ENCODE peak calls at places on chromosome 2, in seven cellular contexts. A is LoVo, P is nephron progenitor cell, J is T-helper 2 cell, R is adrenal gland, Y is fibroblast of the conjunctiva, Q is HFF-Myc. U is an unnamed sample.

GRCh38 chr2:121748202-121748601 is 7.2 kb upstream of the TSN start:
- DNase-seq in A (no peak), Y (peak), J (peak), R (no peak), P (no peak), Q (peak), U (no peak)

GRCh38 chr2:183093857-183094657 is 15.5 kb downstream of the DUSP19 start:
- DNase-seq in J (peak), Y (peak), R (no peak), A (no peak), Q (no peak), P (no peak), U (no peak)

GRCh38 chr2:203804070-203804469 is 63.5 kb upstream of the CTLA4 start:
- DNase-seq in R (no peak), Y (peak), P (no peak), A (no peak), J (peak), Q (no peak), U (peak)

GRCh38 chr2:159840620-159841019 is 42.6 kb upstream of the CD302 start:
- DNase-seq in Y (no peak), A (no peak), J (no peak), P (no peak), R (no peak), Q (no peak), U (no peak)

GRCh38 chr2:145379934-145380333 is 860.0 kb upstream of the ZEB2 start:
- DNase-seq in P (no peak), J (no peak), Q (no peak), R (no peak), Y (no peak), A (no peak), U (no peak)

GRCh38 chr2:117981810-117982209 is 32.1 kb downstream of the CCDC93 start:
- DNase-seq in Q (no peak), R (no peak), P (no peak), J (no peak), A (no peak), Y (no peak), U (no peak)

GRCh38 chr2:99722726-99723125 is 232.9 kb upstream of the REV1 start:
- DNase-seq in Q (no peak), R (no peak), P (no peak), Y (no peak), J (no peak), A (no peak), U (no peak)

GRCh38 chr2:10475221-10475722 is 27.1 kb upstream of the ODC1 start:
- DNase-seq in Y (no peak), J (no peak), Q (no peak), P (no peak), A (no peak), R (no peak), U (no peak)

GRCh38 chr2:146634256-146635068 is 1210.4 kb upstream of the ACVR2A start:
- DNase-seq in Q (peak), J (no peak), P (no peak), A (peak), Y (peak), R (no peak), U (peak)

GRCh38 chr2:207503234-207503633 is 26.5 kb upstream of the CREB1 start:
- DNase-seq in P (no peak), Q (no peak), A (no peak), J (peak), R (no peak), Y (peak), U (no peak)

GRCh38 chr2:202140522-202141292 is 67.7 kb downstream of the KIAA2012 start:
- DNase-seq in A (no peak), P (no peak), J (no peak), R (no peak), Y (no peak), Q (peak), U (no peak)

GRCh38 chr2:220451438-220451837 is 824.0 kb downstream of the SLC4A3 start:
- DNase-seq in P (no peak), A (no peak), Q (no peak), Y (no peak), J (no peak), R (no peak), U (no peak)

GRCh38 chr2:230906471-230907230 is 18.4 kb downstream of the GPR55 start:
- DNase-seq in Y (no peak), J (no peak), Q (no peak), A (no peak), R (no peak), P (no peak), U (no peak)

GRCh38 chr2:213451542-213452256 is 167.4 kb downstream of the SPAG16 start:
- DNase-seq in A (no peak), Y (no peak), J (no peak), R (no peak), Q (no peak), P (peak), U (no peak)

GRCh38 chr2:208146006-208146405 is at the start of gene CRYGB:
- DNase-seq in Q (no peak), J (no peak), P (no peak), Y (no peak), A (no peak), R (no peak), U (no peak)

GRCh38 chr2:127231130-127231865 is 11.2 kb upstream of the CYP27C1 start:
- DNase-seq in R (no peak), Y (peak), Q (no peak), J (no peak), P (no peak), A (no peak), U (no peak)

GRCh38 chr2:223725494-223725893 is 111.9 kb downstream of the AP1S3 start:
- DNase-seq in Q (peak), A (peak), J (no peak), Y (peak), P (peak), R (peak), U (peak)

GRCh38 chr2:240257940-240258580 is 117.6 kb upstream of the OTOS start:
- DNase-seq in P (no peak), R (peak), J (no peak), Y (no peak), A (no peak), Q (no peak), U (no peak)

GRCh38 chr2:192243488-192243887 is 48.8 kb upstream of the TMEFF2 start:
- DNase-seq in Q (peak), Y (no peak), J (no peak), A (no peak), P (no peak), R (no peak), U (no peak)

GRCh38 chr2:2672249-2672648 is 341.2 kb upstream of the MYT1L start:
- DNase-seq in Q (no peak), R (no peak), A (no peak), P (no peak), Y (no peak), J (no peak), U (no peak)

GRCh38 chr2:35204881-35205280 is 1150.7 kb upstream of the CRIM1 start:
- DNase-seq in Q (no peak), R (no peak), Y (no peak), J (no peak), P (no peak), A (no peak), U (no peak)

GRCh38 chr2:196568506-196568905 is 71.0 kb upstream of the CCDC150 start:
- DNase-seq in Y (no peak), R (no peak), A (no peak), J (peak), Q (no peak), P (no peak), U (no peak)

GRCh38 chr2:73917296-73917695 is 9.4 kb upstream of the DGUOK start:
- DNase-seq in P (no peak), Q (no peak), Y (no peak), R (no peak), A (no peak), J (no peak), U (no peak)

GRCh38 chr2:102796337-102796736 is 34.5 kb downstream of the TMEM182 start:
- DNase-seq in A (no peak), P (no peak), J (no peak), Q (no peak), R (no peak), Y (no peak), U (no peak)

GRCh38 chr2:214575030-214575949 is 164.4 kb downstream of the VWC2L start:
- DNase-seq in A (no peak), R (no peak), P (no peak), Y (no peak), J (no peak), Q (no peak), U (no peak)

GRCh38 chr2:234435836-234436481 is 60.9 kb downstream of the ARL4C start:
- DNase-seq in Q (no peak), A (no peak), R (no peak), J (no peak), Y (no peak), P (no peak), U (no peak)

GRCh38 chr2:23401427-23402204 is 16.6 kb downstream of the KLHL29 start:
- DNase-seq in Y (no peak), Q (no peak), J (no peak), A (no peak), R (peak), P (no peak), U (no peak)

GRCh38 chr2:127420039-127420864 is 2.0 kb downstream of the PROC start:
- DNase-seq in Y (no peak), R (peak), A (no peak), P (no peak), Q (no peak), J (no peak), U (no peak)

GRCh38 chr2:46029332-46029811 is 267.8 kb upstream of the EPAS1 start:
- DNase-seq in Y (no peak), P (no peak), R (no peak), J (no peak), Q (no peak), A (no peak), U (no peak)

GRCh38 chr2:120735750-120736170 is at the start of gene GLI2:
- DNase-seq in Q (no peak), A (peak), Y (peak), P (peak), R (peak), J (peak), U (peak)

GRCh38 chr2:72944804-72945449 is 27.6 kb downstream of the EMX1 start:
- DNase-seq in Q (no peak), R (no peak), J (no peak), A (no peak), P (no peak), Y (no peak), U (no peak)

GRCh38 chr2:144835634-144836351 is 315.9 kb upstream of the ZEB2 start:
- DNase-seq in R (no peak), J (no peak), A (peak), Q (no peak), P (no peak), Y (no peak), U (no peak)